ENCODE peak calls at places on chromosome 15, in nine cellular contexts. One of them, this sample, is unnamed.

GRCh38 chr15:70086636-70087035 is 11.1 kb downstream of the TLE3 start:
- DNase-seq in H1: no peak
- DNase-seq in RWPE1: no peak
- DNase-seq in PC-9: no peak
- DNase-seq in GM23338: no peak
- DNase-seq in heart right ventricle: no peak
- DNase-seq in epithelial cell of proximal tubule: no peak
- DNase-seq in left ventricle myocardium inferior: no peak
- DNase-seq in nephron progenitor cell: no peak
- DNase-seq in this sample: no peak

GRCh38 chr15:28915935-28916334 is 30.2 kb downstream of the APBA2 start:
- DNase-seq in RWPE1: no peak
- DNase-seq in PC-9: no peak
- DNase-seq in heart right ventricle: no peak
- DNase-seq in GM23338: no peak
- DNase-seq in epithelial cell of proximal tubule: no peak
- DNase-seq in H1: no peak
- DNase-seq in left ventricle myocardium inferior: no peak
- DNase-seq in nephron progenitor cell: no peak
- DNase-seq in this sample: no peak

GRCh38 chr15:34620814-34621213 is 37.4 kb upstream of the GOLGA8B start:
- DNase-seq in epithelial cell of proximal tubule: no peak
- DNase-seq in heart right ventricle: no peak
- DNase-seq in left ventricle myocardium inferior: no peak
- DNase-seq in nephron progenitor cell: no peak
- DNase-seq in H1: no peak
- DNase-seq in RWPE1: no peak
- DNase-seq in GM23338: no peak
- DNase-seq in PC-9: no peak
- DNase-seq in this sample: no peak

GRCh38 chr15:88256261-88257230 is at the start of gene NTRK3:
- DNase-seq in left ventricle myocardium inferior: no peak
- DNase-seq in heart right ventricle: no peak
- DNase-seq in epithelial cell of proximal tubule: no peak
- DNase-seq in nephron progenitor cell: peak
- DNase-seq in GM23338: peak
- DNase-seq in RWPE1: no peak
- DNase-seq in H1: no peak
- DNase-seq in PC-9: no peak
- DNase-seq in this sample: no peak

GRCh38 chr15:75100679-75101078 is 77.3 kb downstream of the PPCDC start:
- DNase-seq in heart right ventricle: no peak
- DNase-seq in H1: no peak
- DNase-seq in nephron progenitor cell: no peak
- DNase-seq in RWPE1: no peak
- DNase-seq in left ventricle myocardium inferior: no peak
- DNase-seq in PC-9: no peak
- DNase-seq in epithelial cell of proximal tubule: no peak
- DNase-seq in GM23338: no peak
- DNase-seq in this sample: no peak

GRCh38 chr15:55606214-55606613 is 18.1 kb upstream of the PYGO1 start:
- DNase-seq in left ventricle myocardium inferior: no peak
- DNase-seq in RWPE1: no peak
- DNase-seq in GM23338: no peak
- DNase-seq in H1: no peak
- DNase-seq in heart right ventricle: no peak
- DNase-seq in PC-9: no peak
- DNase-seq in epithelial cell of proximal tubule: no peak
- DNase-seq in nephron progenitor cell: no peak
- DNase-seq in this sample: no peak

GRCh38 chr15:83559310-83559966 is 94.5 kb upstream of the ADAMTSL3 start:
- DNase-seq in H1: peak
- DNase-seq in RWPE1: peak
- DNase-seq in PC-9: peak
- DNase-seq in nephron progenitor cell: peak
- DNase-seq in left ventricle myocardium inferior: no peak
- DNase-seq in epithelial cell of proximal tubule: no peak
- DNase-seq in GM23338: peak
- DNase-seq in heart right ventricle: peak
- DNase-seq in this sample: peak

GRCh38 chr15:70475921-70476320 is 287.4 kb downstream of the UACA start:
- DNase-seq in PC-9: no peak
- DNase-seq in RWPE1: no peak
- DNase-seq in H1: no peak
- DNase-seq in nephron progenitor cell: no peak
- DNase-seq in left ventricle myocardium inferior: no peak
- DNase-seq in GM23338: no peak
- DNase-seq in epithelial cell of proximal tubule: no peak
- DNase-seq in heart right ventricle: no peak
- DNase-seq in this sample: no peak

GRCh38 chr15:60299452-60300047 is 98.2 kb downstream of the ANXA2 start:
- DNase-seq in H1: no peak
- DNase-seq in left ventricle myocardium inferior: no peak
- DNase-seq in PC-9: no peak
- DNase-seq in RWPE1: peak
- DNase-seq in GM23338: peak
- DNase-seq in epithelial cell of proximal tubule: no peak
- DNase-seq in nephron progenitor cell: no peak
- DNase-seq in heart right ventricle: peak
- DNase-seq in this sample: no peak

GRCh38 chr15:72398189-72398588 is at the start of gene TMEM202:
- DNase-seq in nephron progenitor cell: no peak
- DNase-seq in epithelial cell of proximal tubule: no peak
- DNase-seq in H1: no peak
- DNase-seq in GM23338: no peak
- DNase-seq in PC-9: no peak
- DNase-seq in heart right ventricle: no peak
- DNase-seq in left ventricle myocardium inferior: no peak
- DNase-seq in RWPE1: no peak
- DNase-seq in this sample: no peak

DNA sequence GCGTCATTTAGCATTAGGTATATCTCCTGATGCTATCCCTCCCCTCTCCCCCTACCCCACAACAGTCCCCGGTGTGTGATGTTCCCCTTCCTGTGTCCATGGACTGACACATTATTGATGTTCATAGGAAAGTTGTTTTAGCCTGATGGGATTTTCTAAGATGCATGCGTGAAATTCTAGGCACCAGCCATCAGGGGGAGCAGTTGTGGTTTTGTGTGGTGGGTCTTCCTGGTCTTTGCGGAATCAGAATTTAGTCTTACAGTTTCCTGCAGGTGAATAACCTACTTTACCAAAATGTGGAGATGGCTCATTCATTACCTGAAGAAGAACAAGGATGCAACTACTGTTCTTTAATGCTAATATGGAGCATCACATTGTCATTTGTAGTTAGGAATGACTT is 455.0 kb upstream of the THBS1 start:
- DNase-seq in RWPE1: peak
- DNase-seq in heart right ventricle: no peak
- DNase-seq in H1: no peak
- DNase-seq in PC-9: no peak
- DNase-seq in nephron progenitor cell: peak
- DNase-seq in epithelial cell of proximal tubule: no peak
- DNase-seq in left ventricle myocardium inferior: no peak
- DNase-seq in GM23338: peak
- DNase-seq in this sample: peak
- TF ChIP-seq CTCF in RWPE1: peak
- TF ChIP-seq CTCF in heart right ventricle: peak
- TF ChIP-seq CTCF in H1: peak
- TF ChIP-seq CTCF in PC-9: peak
- TF ChIP-seq CTCF in nephron progenitor cell: peak
- TF ChIP-seq CTCF in epithelial cell of proximal tubule: peak
- TF ChIP-seq CTCF in left ventricle myocardium inferior: peak
- TF ChIP-seq CTCF in GM23338: peak
- TF ChIP-seq CTCF in this sample: peak

GRCh38 chr15:101772921-101773320 is 30.4 kb upstream of the OR4F6 start:
- DNase-seq in nephron progenitor cell: no peak
- DNase-seq in epithelial cell of proximal tubule: no peak
- DNase-seq in GM23338: no peak
- DNase-seq in left ventricle myocardium inferior: no peak
- DNase-seq in heart right ventricle: no peak
- DNase-seq in PC-9: no peak
- DNase-seq in H1: no peak
- DNase-seq in RWPE1: no peak
- DNase-seq in this sample: no peak

GRCh38 chr15:101775136-101775535 is 28.2 kb upstream of the OR4F6 start:
- DNase-seq in H1: no peak
- DNase-seq in RWPE1: no peak
- DNase-seq in epithelial cell of proximal tubule: no peak
- DNase-seq in PC-9: no peak
- DNase-seq in GM23338: no peak
- DNase-seq in nephron progenitor cell: no peak
- DNase-seq in heart right ventricle: no peak
- DNase-seq in left ventricle myocardium inferior: no peak
- DNase-seq in this sample: no peak

DNA sequence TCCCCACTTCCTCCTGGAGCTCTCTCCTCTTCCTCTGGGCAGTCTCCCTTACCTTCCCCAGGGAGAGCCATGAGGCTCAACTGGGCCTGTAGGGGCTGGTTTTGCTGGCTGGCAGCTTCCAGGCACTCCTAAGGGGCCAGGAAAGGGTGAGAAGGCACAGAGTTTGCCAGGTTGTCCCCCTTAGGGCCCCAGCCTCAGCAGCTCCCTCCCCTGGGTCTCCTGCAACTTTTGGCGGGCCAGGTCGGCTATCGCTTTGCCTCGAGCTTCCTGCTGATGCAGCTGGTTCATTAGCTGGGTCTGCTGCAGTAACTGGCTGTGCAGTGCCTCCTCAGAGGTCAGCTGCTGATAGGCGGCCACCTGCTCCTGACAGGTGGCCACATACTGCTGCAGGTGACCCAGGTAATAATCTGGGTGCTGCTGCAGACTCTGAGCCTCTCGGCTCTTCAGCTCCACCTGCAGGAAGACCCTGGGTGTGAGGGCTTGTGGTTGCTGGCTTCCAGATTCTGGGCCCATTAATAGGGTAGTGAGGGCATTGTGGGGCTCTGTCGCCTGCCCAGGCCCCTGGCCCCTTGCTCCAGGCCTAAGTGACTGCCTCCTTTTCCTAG is 29.7 kb upstream of the OR4F6 start:
- DNase-seq in left ventricle myocardium inferior: no peak
- DNase-seq in PC-9: no peak
- DNase-seq in heart right ventricle: no peak
- DNase-seq in nephron progenitor cell: no peak
- DNase-seq in RWPE1: no peak
- DNase-seq in H1: no peak
- DNase-seq in epithelial cell of proximal tubule: no peak
- DNase-seq in GM23338: peak
- DNase-seq in this sample: no peak
- TF ChIP-seq CTCF in left ventricle myocardium inferior: peak
- TF ChIP-seq CTCF in PC-9: peak
- TF ChIP-seq CTCF in heart right ventricle: no peak
- TF ChIP-seq CTCF in nephron progenitor cell: peak
- TF ChIP-seq CTCF in RWPE1: no peak
- TF ChIP-seq CTCF in H1: peak
- TF ChIP-seq CTCF in epithelial cell of proximal tubule: peak
- TF ChIP-seq CTCF in GM23338: peak
- TF ChIP-seq CTCF in this sample: peak

GRCh38 chr15:50670115-50670514 is 16.5 kb downstream of the TRPM7 start:
- DNase-seq in left ventricle myocardium inferior: no peak
- DNase-seq in GM23338: no peak
- DNase-seq in epithelial cell of proximal tubule: no peak
- DNase-seq in heart right ventricle: no peak
- DNase-seq in nephron progenitor cell: no peak
- DNase-seq in PC-9: no peak
- DNase-seq in RWPE1: no peak
- DNase-seq in H1: no peak
- DNase-seq in this sample: no peak

GRCh38 chr15:50681467-50681866 is 5.1 kb downstream of the TRPM7 start:
- DNase-seq in epithelial cell of proximal tubule: no peak
- DNase-seq in nephron progenitor cell: no peak
- DNase-seq in heart right ventricle: no peak
- DNase-seq in left ventricle myocardium inferior: no peak
- DNase-seq in H1: no peak
- DNase-seq in PC-9: no peak
- DNase-seq in RWPE1: no peak
- DNase-seq in GM23338: no peak
- DNase-seq in this sample: no peak

GRCh38 chr15:50676799-50677483 is 9.7 kb downstream of the TRPM7 start:
- DNase-seq in GM23338: no peak
- DNase-seq in PC-9: no peak
- DNase-seq in left ventricle myocardium inferior: no peak
- DNase-seq in epithelial cell of proximal tubule: peak
- DNase-seq in heart right ventricle: no peak
- DNase-seq in nephron progenitor cell: no peak
- DNase-seq in H1: no peak
- DNase-seq in RWPE1: peak
- DNase-seq in this sample: no peak

DNA sequence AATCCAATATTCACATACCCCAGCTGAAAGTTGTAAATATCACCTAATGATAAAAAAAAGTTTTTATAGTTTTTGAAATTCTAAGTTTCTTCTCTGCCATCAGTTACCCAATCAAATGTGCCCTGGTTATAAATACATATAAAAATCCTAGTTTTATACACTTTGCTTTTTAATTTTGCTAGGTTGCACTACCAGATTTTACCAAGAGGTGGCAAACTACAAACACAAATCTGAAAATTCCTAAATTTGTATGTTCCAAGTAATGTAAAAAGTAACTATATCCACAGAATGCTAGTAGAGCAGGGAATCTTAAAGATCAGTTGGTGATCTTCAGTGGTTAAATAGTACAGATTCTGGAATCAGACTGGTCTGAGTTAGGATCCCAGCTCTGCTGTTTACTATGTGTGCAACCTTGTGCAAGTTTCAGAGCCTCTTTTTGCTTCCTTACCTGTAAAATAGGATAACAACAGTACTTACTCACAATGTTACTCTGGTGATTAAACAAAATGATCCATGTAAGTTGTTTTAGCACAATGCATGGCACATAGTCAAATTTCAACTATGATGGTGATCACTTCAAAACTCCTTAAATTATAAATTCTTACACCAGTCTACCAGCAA is 11.0 kb downstream of the TRPM7 start:
- DNase-seq in H1: no peak
- DNase-seq in nephron progenitor cell: no peak
- DNase-seq in heart right ventricle: no peak
- DNase-seq in RWPE1: peak
- DNase-seq in left ventricle myocardium inferior: no peak
- DNase-seq in PC-9: no peak
- DNase-seq in GM23338: peak
- DNase-seq in epithelial cell of proximal tubule: no peak
- DNase-seq in this sample: no peak
- TF ChIP-seq CTCF in H1: peak
- TF ChIP-seq CTCF in nephron progenitor cell: peak
- TF ChIP-seq CTCF in heart right ventricle: peak
- TF ChIP-seq CTCF in RWPE1: peak
- TF ChIP-seq CTCF in left ventricle myocardium inferior: peak
- TF ChIP-seq CTCF in PC-9: peak
- TF ChIP-seq CTCF in GM23338: no peak
- TF ChIP-seq CTCF in epithelial cell of proximal tubule: peak
- TF ChIP-seq CTCF in this sample: peak

GRCh38 chr15:91032919-91033803 is 10.8 kb upstream of the VPS33B start:
- DNase-seq in nephron progenitor cell: peak
- DNase-seq in heart right ventricle: peak
- DNase-seq in PC-9: peak
- DNase-seq in H1: peak
- DNase-seq in epithelial cell of proximal tubule: no peak
- DNase-seq in GM23338: peak
- DNase-seq in RWPE1: peak
- DNase-seq in left ventricle myocardium inferior: peak
- DNase-seq in this sample: peak
- TF ChIP-seq CTCF in nephron progenitor cell: peak
- TF ChIP-seq CTCF in heart right ventricle: peak
- TF ChIP-seq CTCF in PC-9: peak
- TF ChIP-seq CTCF in H1: peak
- TF ChIP-seq CTCF in epithelial cell of proximal tubule: peak
- TF ChIP-seq CTCF in GM23338: peak
- TF ChIP-seq CTCF in RWPE1: peak
- TF ChIP-seq CTCF in left ventricle myocardium inferior: peak
- TF ChIP-seq CTCF in this sample: peak

This sample was measured in GM13976.